ENCODE peak calls at places on chromosomes 11 and 22, in seven cellular contexts. C, B, X, I, Q, R and S are unnamed samples.

GRCh38 chr11:59898652-59899051 is 20.1 kb downstream of the OOSP3 start:
- DNase-seq in C (no peak), B (no peak), X (no peak), I (no peak), Q (peak), R (no peak), S (no peak)

GRCh38 chr22:28282346-28282745 is 363.3 kb upstream of the PITPNB start:
- DNase-seq in C (peak), B (no peak), X (no peak), I (no peak), Q (no peak), R (no peak), S (no peak)

GRCh38 chr11:102287963-102288744 is 29.1 kb upstream of the BIRC3 start:
- DNase-seq in C (peak), B (peak), X (no peak), I (peak), Q (peak), R (peak), S (peak)

GRCh38 chr11:124799384-124800225 is 601 bp downstream of the MSANTD2 start:
- DNase-seq in C (peak), B (peak), X (no peak), I (no peak), Q (peak), R (peak), S (peak)

GRCh38 chr11:28697920-28698827 is 590.0 kb downstream of the METTL15 start:
- DNase-seq in C (peak), B (peak), X (peak), I (peak), Q (peak), R (peak), S (peak)

GRCh38 chr22:17379939-17380710 is 10.9 kb downstream of the CECR2 start:
- DNase-seq in C (no peak), B (no peak), X (no peak), I (no peak), Q (no peak), R (no peak), S (no peak)

GRCh38 chr11:126857860-126858808 is 142.4 kb downstream of the KIRREL3 start:
- DNase-seq in C (peak), B (peak), X (no peak), I (no peak), Q (no peak), R (no peak), S (no peak)

GRCh38 chr11:122706689-122707088 is 51.2 kb downstream of the UBASH3B start:
- DNase-seq in C (peak), B (no peak), X (no peak), I (no peak), Q (peak), R (no peak), S (no peak)

GRCh38 chr11:122747358-122747757 is 90.9 kb upstream of the CRTAM start:
- DNase-seq in C (no peak), B (no peak), X (no peak), I (no peak), Q (no peak), R (no peak), S (no peak)

GRCh38 chr11:94151903-94152677 is 23.4 kb downstream of the PANX1 start:
- DNase-seq in C (peak), B (no peak), X (no peak), I (peak), Q (peak), R (no peak), S (peak)

GRCh38 chr11:76035020-76035419 is 171.3 kb downstream of the WNT11 start:
- DNase-seq in C (no peak), B (no peak), X (no peak), I (no peak), Q (no peak), R (no peak), S (no peak)

GRCh38 chr11:119421941-119422504 is 949 bp downstream of the THY1 start:
- DNase-seq in C (peak), B (no peak), X (no peak), I (no peak), Q (no peak), R (no peak), S (no peak)

GRCh38 chr11:119424276-119424675 is 1.3 kb upstream of the THY1 start:
- DNase-seq in C (no peak), B (no peak), X (no peak), I (no peak), Q (no peak), R (no peak), S (no peak)

GRCh38 chr11:119423459-119424254 is 685 bp upstream of the THY1 start:
- DNase-seq in C (no peak), B (no peak), X (no peak), I (no peak), Q (no peak), R (no peak), S (no peak)

GRCh38 chr11:119421351-119421750 is 1.6 kb downstream of the THY1 start:
- DNase-seq in C (peak), B (no peak), X (no peak), I (no peak), Q (no peak), R (no peak), S (no peak)

GRCh38 chr11:119422505-119423416 is at the start of gene THY1:
- DNase-seq in C (peak), B (no peak), X (no peak), I (no peak), Q (no peak), R (no peak), S (no peak)
- TF ChIP-seq EZH2 in C (no peak), B (no peak), X (no peak), I (no peak), Q (no peak), R (no peak), S (no peak)

DNA sequence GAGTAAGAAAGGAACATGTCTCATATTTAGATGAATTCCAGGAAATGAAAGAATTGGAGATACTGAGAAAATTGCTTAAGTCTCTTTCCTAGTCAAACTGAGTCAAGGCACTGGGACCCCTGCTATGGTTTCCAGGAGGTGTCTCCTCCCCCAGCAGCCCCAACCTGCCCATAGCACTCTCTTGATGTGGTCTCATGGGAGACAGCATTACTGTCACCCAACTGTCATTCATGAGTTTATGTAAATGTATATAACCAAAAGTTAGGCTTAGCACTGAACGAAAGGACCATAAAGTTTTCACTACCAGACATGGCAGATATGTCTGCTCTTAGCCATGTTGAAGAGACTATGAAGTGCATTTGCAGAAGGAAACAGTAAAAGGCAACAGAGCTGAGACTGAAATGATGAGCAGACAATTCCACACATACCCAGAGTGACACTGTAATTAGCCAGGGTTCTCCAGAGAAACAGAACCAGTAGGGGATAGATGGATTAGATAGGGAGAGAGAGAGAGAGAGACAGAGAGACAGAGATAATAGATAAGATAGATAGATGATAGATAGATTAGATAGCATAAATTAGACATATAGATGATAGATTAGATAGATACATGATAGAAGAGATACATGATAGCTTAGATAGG is 328.1 kb downstream of the BRD1 start:
- DNase-seq in C (no peak), B (no peak), X (no peak), I (no peak), Q (no peak), R (no peak), S (no peak)
- H3K4me2 ChIP-seq in C (no peak), B (no peak), X (no peak), I (no peak), Q (no peak), R (no peak), S (no peak)

GRCh38 chr11:86230921-86231320 is 13.6 kb upstream of the EED start:
- DNase-seq in C (no peak), B (no peak), X (no peak), I (no peak), Q (peak), R (no peak), S (no peak)

GRCh38 chr11:86232556-86232955 is 12.0 kb upstream of the EED start:
- DNase-seq in C (no peak), B (no peak), X (no peak), I (no peak), Q (no peak), R (no peak), S (no peak)

GRCh38 chr11:86228967-86229330 is 15.6 kb upstream of the EED start:
- DNase-seq in C (no peak), B (no peak), X (no peak), I (no peak), Q (peak), R (no peak), S (no peak)

GRCh38 chr11:86228269-86228966 is 16.1 kb upstream of the EED start:
- DNase-seq in C (no peak), B (no peak), X (no peak), I (no peak), Q (no peak), R (no peak), S (no peak)

DNA sequence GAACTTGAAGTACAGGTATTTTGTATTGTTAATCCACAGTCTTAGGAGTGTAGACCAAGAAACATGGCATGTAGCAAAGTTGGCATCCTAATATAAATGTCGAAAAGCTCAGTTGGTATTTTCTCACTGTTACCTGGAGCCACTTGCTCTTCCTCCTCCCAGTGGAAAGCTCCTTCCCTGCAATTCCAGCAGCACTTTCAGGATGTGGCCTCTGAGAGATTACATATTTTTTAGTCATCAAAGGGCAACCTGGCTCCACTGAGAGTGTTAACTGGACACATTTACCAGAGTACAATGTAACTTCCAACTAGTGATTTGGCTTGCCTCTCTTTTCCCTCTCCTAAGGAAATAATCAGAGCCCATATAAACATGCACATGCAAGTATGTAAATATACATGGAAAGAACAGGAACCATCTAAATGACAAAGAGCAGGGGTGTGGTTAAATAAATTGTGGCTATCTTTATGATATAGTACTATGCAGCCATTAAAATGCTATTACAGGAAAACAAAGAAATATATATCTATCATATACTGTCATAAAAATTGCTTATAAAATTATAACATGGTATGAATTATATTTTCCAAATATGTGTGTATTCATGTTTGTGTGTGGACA is 14.2 kb upstream of the EED start:
- DNase-seq in C (peak), B (no peak), X (no peak), I (peak), Q (peak), R (no peak), S (no peak)
- TF ChIP-seq EZH2 in C (no peak), B (no peak), X (no peak), I (no peak), Q (no peak), R (no peak), S (no peak)

GRCh38 chr11:130455493-130456127 is 7.2 kb downstream of the ADAMTS15 start:
- DNase-seq in C (no peak), B (no peak), X (no peak), I (no peak), Q (no peak), R (no peak), S (no peak)
- H3K4me2 ChIP-seq in C (peak), B (no peak), X (no peak), I (no peak), Q (no peak), R (no peak), S (no peak)

DNA sequence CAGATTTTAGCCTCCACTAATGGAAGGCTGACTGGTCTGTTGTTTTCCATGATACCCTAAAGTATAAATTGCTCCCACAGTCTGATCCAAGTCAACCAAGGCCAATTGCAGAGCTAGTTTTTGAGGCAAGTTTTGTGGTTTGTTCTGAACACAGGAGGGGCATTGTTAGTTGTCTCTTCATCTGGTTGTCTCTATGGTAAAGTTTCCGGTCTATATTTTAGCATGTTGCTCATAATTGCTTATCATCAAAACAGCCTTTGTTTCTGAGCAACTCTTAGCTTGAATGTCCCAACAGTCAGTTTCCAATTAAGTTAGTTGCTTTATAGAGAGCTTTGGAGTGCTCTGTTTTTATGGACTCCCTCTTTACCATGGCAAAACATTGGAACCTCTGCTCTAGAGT is 217.6 kb upstream of the CARD18 start:
- DNase-seq in C (no peak), B (no peak), X (no peak), I (no peak), Q (no peak), R (no peak), S (no peak)
- TF ChIP-seq EZH2 in C (no peak), B (no peak), X (no peak), I (no peak), Q (no peak), R (no peak), S (no peak)

GRCh38 chr11:111189466-111189865 is 56.1 kb upstream of the POU2AF2 start:
- DNase-seq in C (no peak), B (no peak), X (no peak), I (no peak), Q (no peak), R (no peak), S (no peak)

GRCh38 chr11:111186308-111186967 is 59.1 kb upstream of the POU2AF2 start:
- DNase-seq in C (no peak), B (no peak), X (no peak), I (no peak), Q (no peak), R (no peak), S (no peak)

GRCh38 chr11:111183706-111184105 is 61.8 kb upstream of the POU2AF2 start:
- DNase-seq in C (no peak), B (no peak), X (no peak), I (no peak), Q (peak), R (no peak), S (peak)

DNA sequence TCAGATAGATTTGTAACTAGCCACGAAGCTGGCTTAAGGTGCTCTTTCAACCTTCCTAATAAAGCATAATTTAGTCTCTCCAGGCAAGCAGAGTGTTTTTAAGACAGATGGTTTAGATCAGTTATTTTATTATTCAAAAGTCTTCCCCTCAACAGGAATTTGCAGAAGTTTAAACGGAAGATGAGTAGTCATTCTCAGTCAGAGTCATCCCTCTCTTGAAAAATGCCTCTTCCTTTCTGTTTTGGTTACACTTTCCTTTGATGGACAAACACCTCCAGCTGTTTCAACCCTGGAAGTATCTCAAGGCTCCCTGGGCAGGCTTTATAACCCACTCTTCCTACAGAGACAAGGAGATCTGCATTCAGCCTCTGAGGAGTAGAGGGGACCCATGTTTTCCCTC is 60.3 kb upstream of the POU2AF2 start:
- DNase-seq in C (no peak), B (no peak), X (no peak), I (no peak), Q (no peak), R (no peak), S (no peak)
- H3K4me2 ChIP-seq in C (no peak), B (no peak), X (no peak), I (no peak), Q (no peak), R (peak), S (no peak)

DNA sequence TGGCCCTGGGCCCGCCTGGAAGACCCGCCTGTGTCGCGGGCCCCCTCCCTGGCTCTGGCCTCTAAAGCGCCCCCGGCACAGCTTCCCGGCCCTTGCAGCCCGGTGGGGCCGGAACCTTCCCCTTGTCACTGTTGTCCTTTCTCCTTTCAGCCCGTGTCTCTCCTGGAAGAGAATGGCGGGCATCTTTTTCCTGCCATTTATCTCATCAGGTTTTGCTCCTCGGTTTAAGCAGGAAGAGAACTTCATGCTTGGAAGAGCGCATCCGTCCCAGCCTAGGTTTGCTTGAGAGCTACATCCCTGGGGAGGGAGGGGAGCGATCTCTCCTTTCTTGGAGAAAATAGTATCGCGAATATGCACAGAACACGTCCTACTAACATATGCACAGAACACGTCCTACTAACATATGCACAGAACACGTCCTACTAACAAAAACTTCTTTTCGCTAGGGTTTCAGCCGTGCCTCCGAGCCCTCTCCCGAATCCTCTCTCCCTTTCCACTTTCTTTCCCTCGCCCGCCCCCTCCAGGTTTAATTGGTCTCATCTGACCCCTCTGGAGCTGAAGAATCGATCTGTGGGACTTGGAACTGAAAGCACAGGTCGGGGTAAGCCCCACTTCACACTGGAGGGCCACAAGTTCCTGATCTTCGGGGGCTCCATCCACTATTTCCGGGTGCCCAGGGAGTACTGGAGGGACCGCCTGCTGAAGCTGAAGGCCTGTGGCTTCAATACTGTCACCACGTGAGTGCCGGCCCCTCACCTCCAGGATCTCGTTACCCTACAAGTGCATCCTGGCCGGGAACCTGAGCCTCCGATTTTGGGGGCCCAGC is 1.2 kb downstream of the GLB1L3 start:
- DNase-seq in C (no peak), B (peak), X (no peak), I (no peak), Q (no peak), R (no peak), S (no peak)
- TF ChIP-seq EZH2 in C (peak), B (no peak), X (no peak), I (no peak), Q (no peak), R (no peak), S (no peak)

GRCh38 chr11:64120951-64121569 is 44.9 kb downstream of the MACROD1 start:
- DNase-seq in C (peak), B (no peak), X (no peak), I (no peak), Q (no peak), R (no peak), S (no peak)
- H3K4me2 ChIP-seq in C (no peak), B (no peak), X (no peak), I (no peak), Q (no peak), R (no peak), S (no peak)

DNA sequence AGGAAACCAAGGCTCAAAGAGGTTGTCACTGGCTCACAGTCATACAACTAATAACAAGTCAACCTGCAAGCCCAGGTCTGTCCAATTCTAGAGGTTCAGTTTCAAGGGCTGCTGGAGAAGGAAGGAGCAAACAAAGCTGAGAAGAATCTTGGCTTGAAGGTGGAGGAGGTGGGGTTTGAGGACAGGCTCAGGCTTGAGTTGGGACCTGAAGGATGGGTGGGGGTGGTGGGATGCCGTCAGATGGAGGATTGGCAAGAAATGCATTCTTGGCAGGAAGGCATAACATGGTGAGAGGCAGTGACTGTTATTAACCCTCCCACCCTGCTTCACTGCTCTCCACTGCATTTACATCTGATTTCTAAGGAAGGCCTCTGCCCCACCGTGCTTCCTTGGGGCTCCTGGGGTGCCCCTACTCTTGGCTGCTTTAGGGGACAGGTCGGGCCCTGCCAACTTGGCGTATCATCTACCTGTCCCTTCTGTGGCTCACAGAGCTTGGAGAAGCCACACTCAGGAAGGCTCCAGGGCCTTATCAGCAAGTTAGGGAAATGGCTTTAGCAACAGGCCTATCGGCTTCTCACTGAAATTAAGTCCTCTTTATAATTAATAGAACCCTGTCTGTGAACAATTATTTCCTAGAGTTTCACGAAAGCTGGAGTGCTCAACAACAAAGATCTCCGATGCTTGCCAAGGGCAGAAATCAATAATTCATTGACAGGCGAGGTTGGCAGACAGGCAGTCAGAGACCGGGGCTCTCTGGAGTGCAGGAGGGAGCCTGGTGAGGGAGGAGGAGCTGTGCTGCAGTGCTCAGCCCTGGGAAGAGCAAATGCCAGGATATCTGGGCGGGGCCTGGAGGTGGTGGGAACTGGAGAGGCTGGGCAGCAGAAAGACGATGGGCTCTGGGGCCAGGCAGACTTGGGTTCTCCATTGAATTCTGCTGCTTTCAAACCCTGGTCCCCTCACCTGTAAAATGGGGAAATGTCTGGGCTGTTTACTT is 85.0 kb upstream of the NARS2 start:
- DNase-seq in C (no peak), B (no peak), X (no peak), I (no peak), Q (no peak), R (no peak), S (no peak)
- TF ChIP-seq EZH2 in C (no peak), B (no peak), X (no peak), I (no peak), Q (no peak), R (no peak), S (no peak)